ENCODE peak calls at places on chromosomes 13 and 19, in five cellular contexts. J is HCT116, L is left ventricle myocardium inferior, U is suprapubic skin, R is dermis microvascular lymphatic vessel endothelial cell. B is an unnamed sample.

GRCh38 chr19:46546194-46546896 is 50.7 kb upstream of the PNMA8B start:
- DNase-seq in J (no peak), L (no peak), R (no peak), U (no peak), B (no peak)

GRCh38 chr13:97328222-97328790 is 105.7 kb upstream of the RAP2A start:
- DNase-seq in U (no peak), L (no peak), J (no peak), R (no peak), B (no peak)

GRCh38 chr13:71240906-71241305 is 626.1 kb downstream of the DACH1 start:
- DNase-seq in L (no peak), J (no peak), U (no peak), R (no peak), B (no peak)

GRCh38 chr19:13799669-13800068 is 4.4 kb downstream of the ZSWIM4 start:
- DNase-seq in R (no peak), J (no peak), U (no peak), L (no peak), B (no peak)

GRCh38 chr19:41321600-41322270 is 11.8 kb downstream of the CCDC97 start:
- DNase-seq in R (no peak), L (no peak), U (no peak), J (no peak), B (no peak)

GRCh38 chr19:8489591-8490394 is 12.6 kb downstream of the PRAM1 start:
- DNase-seq in R (no peak), J (no peak), L (no peak), U (no peak), B (no peak)

GRCh38 chr19:4528843-4529242 is 6.2 kb downstream of the PLIN5 start:
- DNase-seq in U (no peak), L (no peak), R (no peak), J (no peak), B (no peak)

GRCh38 chr13:54637377-54637776 is 1608.8 kb downstream of the OLFM4 start:
- DNase-seq in L (no peak), U (no peak), R (no peak), J (no peak), B (no peak)

GRCh38 chr13:76852991-76853390 is 33.2 kb downstream of the KCTD12 start:
- DNase-seq in L (no peak), J (no peak), R (no peak), U (no peak), B (no peak)

GRCh38 chr13:108877300-108877699 is 247.9 kb downstream of the MYO16 start:
- DNase-seq in L (no peak), J (no peak), R (no peak), U (no peak), B (no peak)

GRCh38 chr13:98576963-98577822 is at the start of gene STK24:
- DNase-seq in U (no peak), R (peak), L (peak), J (no peak), B (no peak)

GRCh38 chr19:10769533-10770491 is 51.9 kb downstream of the DNM2 start:
- DNase-seq in U (no peak), R (peak), L (peak), J (no peak), B (no peak)

GRCh38 chr19:31114585-31114984 is 234.7 kb downstream of the TSHZ3 start:
- DNase-seq in U (no peak), J (no peak), L (no peak), R (no peak), B (no peak)

GRCh38 chr13:30045916-30046704 is 195.7 kb upstream of the UBL3 start:
- DNase-seq in R (no peak), L (no peak), J (no peak), U (no peak), B (no peak)

GRCh38 chr13:25225970-25226369 is 53.9 kb upstream of the AMER2 start:
- DNase-seq in L (no peak), U (no peak), R (no peak), J (no peak), B (no peak)

GRCh38 chr19:13887039-13887438 is 10.1 kb downstream of the NANOS3 start:
- DNase-seq in R (no peak), J (no peak), L (no peak), U (no peak), B (no peak)

GRCh38 chr13:79501538-79502232 is 20.7 kb downstream of the NDFIP2 start:
- DNase-seq in J (no peak), L (no peak), U (no peak), R (no peak), B (no peak)

GRCh38 chr19:8310342-8311055 is 2.3 kb upstream of the CD320 start:
- DNase-seq in R (no peak), L (no peak), U (peak), J (no peak), B (peak)

GRCh38 chr19:41064974-41065569 is 23.2 kb upstream of the CYP2A13 start:
- DNase-seq in R (peak), L (no peak), J (peak), U (no peak), B (no peak)

GRCh38 chr19:5096536-5096935 is 127.6 kb downstream of the KDM4B start:
- DNase-seq in U (no peak), L (no peak), R (no peak), J (no peak), B (no peak)

GRCh38 chr19:6133231-6133630 is 2.2 kb upstream of the ACSBG2 start:
- DNase-seq in R (no peak), L (no peak), J (no peak), U (no peak), B (no peak)

GRCh38 chr13:49610176-49610575 is 18.1 kb upstream of the ARL11 start:
- DNase-seq in R (no peak), U (no peak), L (no peak), J (no peak), B (no peak)

GRCh38 chr13:59666504-59666903 is 497.2 kb downstream of the DIAPH3 start:
- DNase-seq in U (no peak), R (no peak), L (no peak), J (no peak), B (no peak)

GRCh38 chr13:52450012-52450792 is at the start of gene VPS36:
- DNase-seq in L (peak), J (peak), U (peak), R (peak), B (peak)

GRCh38 chr19:40219721-40220276 is 1.6 kb upstream of the TTC9B start:
- DNase-seq in J (peak), U (no peak), R (no peak), L (no peak), B (no peak)

GRCh38 chr19:45450042-45450380 is 17.8 kb upstream of the FOSB start:
- DNase-seq in J (no peak), R (no peak), L (no peak), U (no peak), B (no peak)

GRCh38 chr19:860481-861098 is 1.1 kb downstream of the CFD start:
- DNase-seq in U (no peak), R (no peak), J (peak), L (peak), B (no peak)

GRCh38 chr13:25729201-25729600 is 322.6 kb downstream of the SHISA2 start:
- DNase-seq in R (no peak), J (no peak), U (no peak), L (no peak), B (no peak)